ENCODE peak calls at places on chromosomes 7 and 10, in seven cellular contexts. One of them, this sample, is unnamed.

GRCh38 chr10:120819366-120819765 is 31.8 kb upstream of the WDR11 start:
- DNase-seq in colonic mucosa: no peak
- DNase-seq in MM.1S: no peak
- DNase-seq in HL-60: no peak
- DNase-seq in HCT116: no peak
- DNase-seq in stomach: no peak
- DNase-seq in cardiac muscle cell: no peak
- DNase-seq in this sample: no peak

GRCh38 chr10:34941471-34942357 is 126.6 kb upstream of the PARD3 start:
- DNase-seq in HCT116: no peak
- DNase-seq in stomach: no peak
- DNase-seq in cardiac muscle cell: peak
- DNase-seq in MM.1S: no peak
- DNase-seq in HL-60: no peak
- DNase-seq in colonic mucosa: no peak
- DNase-seq in this sample: no peak

GRCh38 chr10:117519895-117520294 is 22.7 kb upstream of the EMX2 start:
- DNase-seq in HL-60: no peak
- DNase-seq in HCT116: no peak
- DNase-seq in stomach: no peak
- DNase-seq in cardiac muscle cell: no peak
- DNase-seq in colonic mucosa: no peak
- DNase-seq in MM.1S: no peak
- DNase-seq in this sample: no peak

GRCh38 chr7:2738766-2739549 is 51.0 kb downstream of the AMZ1 start:
- DNase-seq in HL-60: no peak
- DNase-seq in cardiac muscle cell: no peak
- DNase-seq in HCT116: no peak
- DNase-seq in MM.1S: no peak
- DNase-seq in colonic mucosa: no peak
- DNase-seq in stomach: peak
- DNase-seq in this sample: no peak

GRCh38 chr10:15476337-15476736 is 105.2 kb upstream of the FAM171A1 start:
- DNase-seq in stomach: no peak
- DNase-seq in MM.1S: no peak
- DNase-seq in HCT116: no peak
- DNase-seq in cardiac muscle cell: no peak
- DNase-seq in colonic mucosa: peak
- DNase-seq in HL-60: no peak
- DNase-seq in this sample: no peak

GRCh38 chr7:20793258-20793657 is 6.6 kb upstream of the SP8 start:
- DNase-seq in HL-60: no peak
- DNase-seq in MM.1S: no peak
- DNase-seq in stomach: no peak
- DNase-seq in HCT116: no peak
- DNase-seq in colonic mucosa: no peak
- DNase-seq in cardiac muscle cell: no peak
- DNase-seq in this sample: no peak

GRCh38 chr7:155951554-155952158 is 139.4 kb upstream of the SHH start:
- DNase-seq in colonic mucosa: no peak
- DNase-seq in HCT116: peak
- DNase-seq in stomach: peak
- DNase-seq in cardiac muscle cell: peak
- DNase-seq in MM.1S: no peak
- DNase-seq in HL-60: no peak
- DNase-seq in this sample: no peak

GRCh38 chr7:102991540-102992214 is 78.9 kb downstream of the LRRC17 start:
- DNase-seq in stomach: peak
- DNase-seq in MM.1S: no peak
- DNase-seq in cardiac muscle cell: peak
- DNase-seq in HL-60: no peak
- DNase-seq in colonic mucosa: peak
- DNase-seq in HCT116: peak
- DNase-seq in this sample: no peak

GRCh38 chr7:107505997-107506682 is 36.3 kb downstream of the GPR22 start:
- DNase-seq in MM.1S: no peak
- DNase-seq in HL-60: no peak
- DNase-seq in colonic mucosa: peak
- DNase-seq in HCT116: no peak
- DNase-seq in cardiac muscle cell: peak
- DNase-seq in stomach: peak
- DNase-seq in this sample: peak

GRCh38 chr10:63264852-63265617 is 131.9 kb downstream of the NRBF2 start:
- DNase-seq in HCT116: no peak
- DNase-seq in colonic mucosa: peak
- DNase-seq in stomach: no peak
- DNase-seq in MM.1S: peak
- DNase-seq in HL-60: peak
- DNase-seq in cardiac muscle cell: peak
- DNase-seq in this sample: no peak

GRCh38 chr7:50208335-50208982 is 96.1 kb upstream of the IKZF1 start:
- DNase-seq in HCT116: no peak
- DNase-seq in MM.1S: no peak
- DNase-seq in cardiac muscle cell: no peak
- DNase-seq in HL-60: no peak
- DNase-seq in stomach: no peak
- DNase-seq in colonic mucosa: no peak
- DNase-seq in this sample: no peak

GRCh38 chr10:72277340-72277995 is 3.7 kb downstream of the DDIT4 start:
- DNase-seq in cardiac muscle cell: peak
- DNase-seq in stomach: no peak
- DNase-seq in HL-60: no peak
- DNase-seq in MM.1S: no peak
- DNase-seq in HCT116: no peak
- DNase-seq in colonic mucosa: no peak
- DNase-seq in this sample: no peak
- H3K27ac ChIP-seq in cardiac muscle cell: peak
- H3K27ac ChIP-seq in stomach: peak
- H3K27ac ChIP-seq in HL-60: no peak
- H3K27ac ChIP-seq in MM.1S: no peak
- H3K27ac ChIP-seq in HCT116: peak
- H3K27ac ChIP-seq in colonic mucosa: peak
- H3K27ac ChIP-seq in this sample: peak

GRCh38 chr7:29091121-29091601 is 55.2 kb downstream of the CPVL start:
- DNase-seq in colonic mucosa: peak
- DNase-seq in HL-60: no peak
- DNase-seq in stomach: peak
- DNase-seq in cardiac muscle cell: peak
- DNase-seq in HCT116: no peak
- DNase-seq in MM.1S: no peak
- DNase-seq in this sample: no peak
- H3K27ac ChIP-seq in colonic mucosa: peak
- H3K27ac ChIP-seq in HL-60: no peak
- H3K27ac ChIP-seq in stomach: peak
- H3K27ac ChIP-seq in cardiac muscle cell: no peak
- H3K27ac ChIP-seq in HCT116: no peak
- H3K27ac ChIP-seq in MM.1S: no peak
- H3K27ac ChIP-seq in this sample: peak

DNA sequence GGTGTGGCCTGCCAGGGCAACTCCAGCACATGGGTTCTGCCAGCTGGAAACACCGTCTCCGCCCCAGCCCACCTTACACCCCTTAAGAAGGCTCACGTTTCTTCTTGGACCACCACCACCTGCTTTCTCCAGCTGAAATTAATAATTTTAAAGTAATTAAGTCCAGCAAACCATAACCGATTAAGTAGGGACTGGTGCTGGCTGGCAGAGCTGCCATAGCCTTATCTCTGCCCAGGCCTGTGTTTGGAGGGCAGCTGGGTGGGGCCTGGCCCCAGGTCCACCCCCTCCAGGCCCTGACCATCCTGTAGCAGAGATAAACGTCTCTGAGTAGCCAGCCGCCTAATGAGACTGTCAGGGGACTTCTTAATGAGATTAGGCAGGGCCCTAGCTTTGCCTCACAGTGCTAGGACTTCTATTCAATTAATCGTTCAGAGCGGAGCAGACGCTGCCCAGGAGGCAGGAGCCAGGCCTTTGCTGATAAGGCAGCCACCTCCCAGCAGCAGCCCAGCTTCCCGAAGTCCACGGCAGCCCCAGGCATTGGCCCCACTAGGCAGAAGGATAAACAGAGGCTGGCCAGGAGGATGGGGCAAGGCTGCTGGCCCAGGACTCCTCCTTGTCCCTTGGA is 20.3 kb downstream of the GRID1 start:
- DNase-seq in cardiac muscle cell: no peak
- DNase-seq in HL-60: no peak
- DNase-seq in HCT116: no peak
- DNase-seq in MM.1S: no peak
- DNase-seq in stomach: no peak
- DNase-seq in colonic mucosa: no peak
- DNase-seq in this sample: no peak
- H3K27ac ChIP-seq in cardiac muscle cell: no peak
- H3K27ac ChIP-seq in HL-60: no peak
- H3K27ac ChIP-seq in HCT116: no peak
- H3K27ac ChIP-seq in MM.1S: no peak
- H3K27ac ChIP-seq in stomach: no peak
- H3K27ac ChIP-seq in colonic mucosa: no peak
- H3K27ac ChIP-seq in this sample: no peak

DNA sequence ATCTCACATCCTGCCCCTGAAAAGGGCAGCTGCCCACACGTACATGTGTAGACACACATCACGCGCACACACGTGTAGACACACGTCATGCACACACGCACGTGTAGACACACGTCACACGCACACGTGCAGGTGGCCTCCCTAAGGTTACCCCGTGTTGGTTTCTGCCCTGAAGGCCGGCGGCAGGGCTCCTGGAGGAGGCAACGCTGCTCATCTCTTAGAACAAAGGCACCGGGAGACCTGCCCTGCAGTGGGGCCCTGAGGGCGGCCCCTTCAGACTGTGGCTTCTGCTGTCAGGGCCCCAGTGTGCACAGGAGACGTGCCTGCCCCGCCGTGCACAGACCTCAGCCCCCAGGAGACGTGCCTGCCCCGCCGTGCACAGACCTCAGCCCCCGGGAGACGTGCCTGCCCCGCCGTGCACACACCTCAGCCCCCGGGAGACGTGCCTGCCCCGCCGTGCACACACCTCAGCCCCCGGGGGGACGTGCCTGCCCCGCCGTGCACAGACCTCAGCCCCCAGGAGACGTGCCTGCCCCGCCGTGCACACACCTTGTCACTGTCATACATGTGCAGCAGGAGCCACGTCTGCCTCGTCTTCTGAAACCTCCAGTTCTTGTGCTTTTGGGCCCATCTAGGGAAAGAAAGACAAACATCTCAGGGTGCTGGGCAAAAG is 17.1 kb downstream of the CYP2W1 start:
- DNase-seq in cardiac muscle cell: no peak
- DNase-seq in HL-60: no peak
- DNase-seq in MM.1S: no peak
- DNase-seq in stomach: no peak
- DNase-seq in HCT116: no peak
- DNase-seq in colonic mucosa: no peak
- DNase-seq in this sample: no peak
- H3K27ac ChIP-seq in cardiac muscle cell: peak
- H3K27ac ChIP-seq in HL-60: no peak
- H3K27ac ChIP-seq in MM.1S: no peak
- H3K27ac ChIP-seq in stomach: no peak
- H3K27ac ChIP-seq in HCT116: no peak
- H3K27ac ChIP-seq in colonic mucosa: no peak
- H3K27ac ChIP-seq in this sample: no peak